ENCODE peak calls at places on chromosomes 5 and 9, in six cellular contexts. One of them, this sample, is unnamed.

GRCh38 chr5:6728011-6728794 is 15.0 kb downstream of the TENT4A start:
- DNase-seq in lower lobe of right lung: no peak
- DNase-seq in MCF 10A: no peak
- DNase-seq in NCI-H1694 treated with DMSO at 0.1 percent for 48 hours: peak; percentile 55
- DNase-seq in T-helper 9 cell: no peak
- DNase-seq in foreskin keratinocyte: no peak
- DNase-seq in this sample: peak; percentile 90

GRCh38 chr9:134217431-134218210 is 53.3 kb upstream of the RNU6ATAC start:
- DNase-seq in lower lobe of right lung: no peak
- DNase-seq in MCF 10A: no peak
- DNase-seq in NCI-H1694 treated with DMSO at 0.1 percent for 48 hours: peak; percentile 8
- DNase-seq in T-helper 9 cell: no peak
- DNase-seq in foreskin keratinocyte: no peak
- DNase-seq in this sample: no peak

GRCh38 chr9:71765693-71766092 is 2.6 kb downstream of the CEMIP2 start:
- DNase-seq in lower lobe of right lung: no peak
- DNase-seq in MCF 10A: peak; percentile 70
- DNase-seq in NCI-H1694 treated with DMSO at 0.1 percent for 48 hours: no peak
- DNase-seq in T-helper 9 cell: no peak
- DNase-seq in foreskin keratinocyte: peak; percentile 65
- DNase-seq in this sample: no peak

GRCh38 chr5:42995152-42995751 is 44.9 kb downstream of the ANXA2R start:
- DNase-seq in lower lobe of right lung: no peak
- DNase-seq in MCF 10A: no peak
- DNase-seq in NCI-H1694 treated with DMSO at 0.1 percent for 48 hours: no peak
- DNase-seq in T-helper 9 cell: no peak
- DNase-seq in foreskin keratinocyte: no peak
- DNase-seq in this sample: no peak

GRCh38 chr9:70477146-70477745 is 62.8 kb upstream of the KLF9 start:
- DNase-seq in lower lobe of right lung: no peak
- DNase-seq in MCF 10A: peak; percentile 66
- DNase-seq in NCI-H1694 treated with DMSO at 0.1 percent for 48 hours: no peak
- DNase-seq in T-helper 9 cell: no peak
- DNase-seq in foreskin keratinocyte: no peak
- DNase-seq in this sample: no peak

GRCh38 chr5:57117601-57118000 is 56.3 kb upstream of the GPBP1 start:
- DNase-seq in lower lobe of right lung: no peak
- DNase-seq in MCF 10A: no peak
- DNase-seq in NCI-H1694 treated with DMSO at 0.1 percent for 48 hours: no peak
- DNase-seq in T-helper 9 cell: peak; percentile 37
- DNase-seq in foreskin keratinocyte: no peak
- DNase-seq in this sample: no peak

GRCh38 chr5:121805931-121806330 is 45.8 kb upstream of the FTMT start:
- DNase-seq in lower lobe of right lung: no peak
- DNase-seq in MCF 10A: no peak
- DNase-seq in NCI-H1694 treated with DMSO at 0.1 percent for 48 hours: no peak
- DNase-seq in T-helper 9 cell: no peak
- DNase-seq in foreskin keratinocyte: no peak
- DNase-seq in this sample: no peak

GRCh38 chr9:133513214-133514088 is 11.3 kb downstream of the MYMK start:
- DNase-seq in lower lobe of right lung: no peak
- DNase-seq in MCF 10A: no peak
- DNase-seq in NCI-H1694 treated with DMSO at 0.1 percent for 48 hours: peak; percentile 25
- DNase-seq in T-helper 9 cell: no peak
- DNase-seq in foreskin keratinocyte: no peak
- DNase-seq in this sample: no peak

GRCh38 chr9:136728548-136729123 is 14.1 kb downstream of the LCN10 start:
- DNase-seq in lower lobe of right lung: peak; percentile 56
- DNase-seq in MCF 10A: peak; percentile 36
- DNase-seq in NCI-H1694 treated with DMSO at 0.1 percent for 48 hours: no peak
- DNase-seq in T-helper 9 cell: no peak
- DNase-seq in foreskin keratinocyte: no peak
- DNase-seq in this sample: no peak

GRCh38 chr5:337565-338130 is 16.1 kb downstream of the AHRR start:
- DNase-seq in lower lobe of right lung: no peak
- DNase-seq in MCF 10A: peak; percentile 48
- DNase-seq in NCI-H1694 treated with DMSO at 0.1 percent for 48 hours: no peak
- DNase-seq in T-helper 9 cell: no peak
- DNase-seq in foreskin keratinocyte: no peak
- DNase-seq in this sample: no peak

GRCh38 chr9:76166436-76166959 is 227.7 kb downstream of the RFK start:
- DNase-seq in lower lobe of right lung: no peak
- DNase-seq in MCF 10A: no peak
- DNase-seq in NCI-H1694 treated with DMSO at 0.1 percent for 48 hours: no peak
- DNase-seq in T-helper 9 cell: no peak
- DNase-seq in foreskin keratinocyte: no peak
- DNase-seq in this sample: no peak

GRCh38 chr5:59069438-59070079 is 486.7 kb downstream of the RAB3C start:
- DNase-seq in lower lobe of right lung: no peak
- DNase-seq in MCF 10A: peak; percentile 79
- DNase-seq in NCI-H1694 treated with DMSO at 0.1 percent for 48 hours: peak; percentile 65
- DNase-seq in T-helper 9 cell: no peak
- DNase-seq in foreskin keratinocyte: peak; percentile 83
- DNase-seq in this sample: no peak

GRCh38 chr5:61817472-61818326 is 485.6 kb downstream of the ZSWIM6 start:
- DNase-seq in lower lobe of right lung: no peak
- DNase-seq in MCF 10A: peak; percentile 53
- DNase-seq in NCI-H1694 treated with DMSO at 0.1 percent for 48 hours: peak; percentile 15
- DNase-seq in T-helper 9 cell: no peak
- DNase-seq in foreskin keratinocyte: no peak
- DNase-seq in this sample: no peak

GRCh38 chr9:128385493-128386205 is 14.5 kb downstream of the URM1 start:
- DNase-seq in lower lobe of right lung: no peak
- DNase-seq in MCF 10A: no peak
- DNase-seq in NCI-H1694 treated with DMSO at 0.1 percent for 48 hours: no peak
- DNase-seq in T-helper 9 cell: no peak
- DNase-seq in foreskin keratinocyte: no peak
- DNase-seq in this sample: no peak

GRCh38 chr5:53481887-53482716 is 1.7 kb downstream of the FST start:
- DNase-seq in lower lobe of right lung: peak; percentile 91
- DNase-seq in MCF 10A: peak; percentile 82
- DNase-seq in NCI-H1694 treated with DMSO at 0.1 percent for 48 hours: no peak
- DNase-seq in T-helper 9 cell: peak; percentile 16
- DNase-seq in foreskin keratinocyte: no peak
- DNase-seq in this sample: no peak

GRCh38 chr5:30592833-30593232 is 600.7 kb upstream of the CDH6 start:
- DNase-seq in lower lobe of right lung: no peak
- DNase-seq in MCF 10A: no peak
- DNase-seq in NCI-H1694 treated with DMSO at 0.1 percent for 48 hours: no peak
- DNase-seq in T-helper 9 cell: no peak
- DNase-seq in foreskin keratinocyte: no peak
- DNase-seq in this sample: no peak

GRCh38 chr5:90747175-90747574 is 188.6 kb downstream of the ADGRV1 start:
- DNase-seq in lower lobe of right lung: no peak
- DNase-seq in MCF 10A: no peak
- DNase-seq in NCI-H1694 treated with DMSO at 0.1 percent for 48 hours: no peak
- DNase-seq in T-helper 9 cell: no peak
- DNase-seq in foreskin keratinocyte: peak; percentile 4
- DNase-seq in this sample: no peak

GRCh38 chr5:446864-447263 is 3.9 kb downstream of the EXOC3 start:
- DNase-seq in lower lobe of right lung: no peak
- DNase-seq in MCF 10A: peak; percentile 52
- DNase-seq in NCI-H1694 treated with DMSO at 0.1 percent for 48 hours: peak; percentile 74
- DNase-seq in T-helper 9 cell: no peak
- DNase-seq in foreskin keratinocyte: no peak
- DNase-seq in this sample: no peak

GRCh38 chr9:114722937-114723620 is 41.1 kb upstream of the TEX48 start:
- DNase-seq in lower lobe of right lung: no peak
- DNase-seq in MCF 10A: no peak
- DNase-seq in NCI-H1694 treated with DMSO at 0.1 percent for 48 hours: no peak
- DNase-seq in T-helper 9 cell: no peak
- DNase-seq in foreskin keratinocyte: no peak
- DNase-seq in this sample: no peak

GRCh38 chr5:132915681-132916080 is 42.2 kb downstream of the LEAP2 start:
- DNase-seq in lower lobe of right lung: no peak
- DNase-seq in MCF 10A: peak; percentile 8
- DNase-seq in NCI-H1694 treated with DMSO at 0.1 percent for 48 hours: no peak
- DNase-seq in T-helper 9 cell: no peak
- DNase-seq in foreskin keratinocyte: no peak
- DNase-seq in this sample: no peak

GRCh38 chr5:157470616-157471015 is 10.6 kb downstream of the NIPAL4 start:
- DNase-seq in lower lobe of right lung: no peak
- DNase-seq in MCF 10A: no peak
- DNase-seq in NCI-H1694 treated with DMSO at 0.1 percent for 48 hours: peak; percentile 7
- DNase-seq in T-helper 9 cell: no peak
- DNase-seq in foreskin keratinocyte: no peak
- DNase-seq in this sample: peak; percentile 38

GRCh38 chr9:126507318-126508109 is 106.2 kb upstream of the LMX1B start:
- DNase-seq in lower lobe of right lung: peak; percentile 42
- DNase-seq in MCF 10A: no peak
- DNase-seq in NCI-H1694 treated with DMSO at 0.1 percent for 48 hours: no peak
- DNase-seq in T-helper 9 cell: no peak
- DNase-seq in foreskin keratinocyte: no peak
- DNase-seq in this sample: no peak

GRCh38 chr5:80182802-80183645 is 72.8 kb downstream of the SERINC5 start:
- DNase-seq in lower lobe of right lung: no peak
- DNase-seq in MCF 10A: no peak
- DNase-seq in NCI-H1694 treated with DMSO at 0.1 percent for 48 hours: no peak
- DNase-seq in T-helper 9 cell: no peak
- DNase-seq in foreskin keratinocyte: no peak
- DNase-seq in this sample: no peak

GRCh38 chr5:36949593-36949992 is 73.0 kb downstream of the NIPBL start:
- DNase-seq in lower lobe of right lung: no peak
- DNase-seq in MCF 10A: no peak
- DNase-seq in NCI-H1694 treated with DMSO at 0.1 percent for 48 hours: no peak
- DNase-seq in T-helper 9 cell: no peak
- DNase-seq in foreskin keratinocyte: no peak
- DNase-seq in this sample: no peak

GRCh38 chr9:95382433-95382832 is 64.9 kb upstream of the FANCC start:
- DNase-seq in lower lobe of right lung: no peak
- DNase-seq in MCF 10A: no peak
- DNase-seq in NCI-H1694 treated with DMSO at 0.1 percent for 48 hours: no peak
- DNase-seq in T-helper 9 cell: no peak
- DNase-seq in foreskin keratinocyte: no peak
- DNase-seq in this sample: no peak

GRCh38 chr9:137454145-137454505 is 5.0 kb downstream of the NSMF start:
- DNase-seq in lower lobe of right lung: peak; percentile 84
- DNase-seq in MCF 10A: no peak
- DNase-seq in NCI-H1694 treated with DMSO at 0.1 percent for 48 hours: no peak
- DNase-seq in T-helper 9 cell: no peak
- DNase-seq in foreskin keratinocyte: no peak
- DNase-seq in this sample: no peak

GRCh38 chr5:169765176-169765575 is 128.1 kb downstream of the DOCK2 start:
- DNase-seq in lower lobe of right lung: no peak
- DNase-seq in MCF 10A: peak; percentile 33
- DNase-seq in NCI-H1694 treated with DMSO at 0.1 percent for 48 hours: no peak
- DNase-seq in T-helper 9 cell: no peak
- DNase-seq in foreskin keratinocyte: peak; percentile 89
- DNase-seq in this sample: no peak

GRCh38 chr9:86175743-86176456 is 76.5 kb upstream of the GOLM1 start:
- DNase-seq in lower lobe of right lung: no peak
- DNase-seq in MCF 10A: peak; percentile 58
- DNase-seq in NCI-H1694 treated with DMSO at 0.1 percent for 48 hours: no peak
- DNase-seq in T-helper 9 cell: no peak
- DNase-seq in foreskin keratinocyte: no peak
- DNase-seq in this sample: no peak

GRCh38 chr9:18457498-18457897 is 16.5 kb upstream of the ADAMTSL1 start:
- DNase-seq in lower lobe of right lung: no peak
- DNase-seq in MCF 10A: peak; percentile 41
- DNase-seq in NCI-H1694 treated with DMSO at 0.1 percent for 48 hours: no peak
- DNase-seq in T-helper 9 cell: no peak
- DNase-seq in foreskin keratinocyte: no peak
- DNase-seq in this sample: no peak

This sample was measured in NCI-H524 treated with DMSO at 0.1 percent for 48 hours.